ENCODE peak calls at places on chromosomes 16 and 17, in four cellular contexts. X, E, Y and S are unnamed samples.

GRCh38 chr16:65919116-65919515 is 447.4 kb upstream of the CDH5 start:
- DNase-seq in E (no peak), Y (no peak), X (no peak), S (no peak)

GRCh38 chr17:19641687-19642372 is 6.7 kb upstream of the ALDH3A2 start:
- DNase-seq in Y (no peak), X (no peak), E (no peak), S (no peak)

GRCh38 chr16:18803569-18804462 is 2.5 kb upstream of the ARL6IP1 start:
- DNase-seq in E (no peak), Y (no peak), X (no peak), S (no peak)

GRCh38 chr16:85136705-85137322 is 24.5 kb upstream of the CIBAR2 start:
- DNase-seq in E (no peak), X (peak; percentile 74), Y (no peak), S (no peak)

GRCh38 chr16:70594569-70594968 is 51.8 kb upstream of the IL34 start:
- DNase-seq in Y (no peak), E (no peak), X (no peak), S (no peak)

GRCh38 chr17:16150251-16150859 is 65.0 kb downstream of the NCOR1 start:
- DNase-seq in E (no peak), Y (no peak), X (no peak), S (no peak)

GRCh38 chr16:75621170-75621477 is 2.0 kb downstream of the ADAT1 start:
- DNase-seq in X (peak; percentile 56), E (no peak), Y (peak; percentile 78), S (peak; percentile 30)

GRCh38 chr17:73261952-73262675 is 434 bp upstream of the CPSF4L start:
- DNase-seq in X (peak; percentile 36), Y (no peak), E (no peak), S (no peak)

GRCh38 chr16:88382491-88383400 is at the start of gene ZNF469:
- DNase-seq in X (peak; percentile 89), E (no peak), Y (no peak), S (peak; percentile 62)

GRCh38 chr17:82931696-82932060 is 91.9 kb upstream of the ZNF750 start:
- DNase-seq in X (no peak), E (no peak), Y (no peak), S (no peak)

GRCh38 chr16:2828521-2828840 is 1.6 kb upstream of the ZG16B start:
- DNase-seq in Y (no peak), X (no peak), E (no peak), S (no peak)
- TF ChIP-seq FOXM1 in Y (no peak), X (no peak), E (no peak), S (no peak)

GRCh38 chr16:56631832-56632159 is 663 bp upstream of the MT1M start:
- DNase-seq in Y (no peak), X (no peak), E (no peak), S (no peak)

GRCh38 chr16:56629531-56629930 is 2.9 kb upstream of the MT1M start:
- DNase-seq in X (peak; percentile 76), E (no peak), Y (no peak), S (no peak)

GRCh38 chr16:56631197-56631596 is 1.3 kb upstream of the MT1M start:
- DNase-seq in E (no peak), Y (no peak), X (no peak), S (no peak)

GRCh38 chr16:56628486-56629035 is 3.0 kb downstream of the MT1E start:
- DNase-seq in Y (no peak), E (no peak), X (no peak), S (no peak)

GRCh38 chr16:56630134-56630533 is 2.3 kb upstream of the MT1M start:
- DNase-seq in Y (no peak), X (peak; percentile 54), E (peak; percentile 59), S (no peak)
- TF ChIP-seq FOXM1 in Y (no peak), X (no peak), E (no peak), S (no peak)

DNA sequence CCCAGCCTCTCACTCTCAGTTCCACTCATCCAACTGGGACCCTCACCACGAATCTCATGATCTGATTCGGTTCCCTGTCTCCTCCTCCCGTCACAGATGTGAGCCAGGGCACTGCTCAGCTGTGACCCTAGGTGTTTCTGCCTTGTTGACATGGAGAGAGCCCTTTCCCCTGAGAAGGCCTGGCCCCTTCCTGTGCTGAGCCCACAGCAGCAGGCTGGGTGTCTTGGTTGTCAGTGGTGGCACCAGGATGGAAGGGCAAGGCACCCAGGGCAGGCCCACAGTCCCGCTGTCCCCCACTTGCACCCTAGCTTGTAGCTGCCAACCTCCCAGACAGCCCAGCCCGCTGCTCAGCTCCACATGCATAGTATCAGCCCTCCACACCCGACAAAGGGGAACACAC is 26.5 kb downstream of the STH start:
- DNase-seq in Y (no peak), X (no peak), E (no peak), S (no peak)
- TF ChIP-seq FOXM1 in Y (no peak), X (no peak), E (no peak), S (no peak)

DNA sequence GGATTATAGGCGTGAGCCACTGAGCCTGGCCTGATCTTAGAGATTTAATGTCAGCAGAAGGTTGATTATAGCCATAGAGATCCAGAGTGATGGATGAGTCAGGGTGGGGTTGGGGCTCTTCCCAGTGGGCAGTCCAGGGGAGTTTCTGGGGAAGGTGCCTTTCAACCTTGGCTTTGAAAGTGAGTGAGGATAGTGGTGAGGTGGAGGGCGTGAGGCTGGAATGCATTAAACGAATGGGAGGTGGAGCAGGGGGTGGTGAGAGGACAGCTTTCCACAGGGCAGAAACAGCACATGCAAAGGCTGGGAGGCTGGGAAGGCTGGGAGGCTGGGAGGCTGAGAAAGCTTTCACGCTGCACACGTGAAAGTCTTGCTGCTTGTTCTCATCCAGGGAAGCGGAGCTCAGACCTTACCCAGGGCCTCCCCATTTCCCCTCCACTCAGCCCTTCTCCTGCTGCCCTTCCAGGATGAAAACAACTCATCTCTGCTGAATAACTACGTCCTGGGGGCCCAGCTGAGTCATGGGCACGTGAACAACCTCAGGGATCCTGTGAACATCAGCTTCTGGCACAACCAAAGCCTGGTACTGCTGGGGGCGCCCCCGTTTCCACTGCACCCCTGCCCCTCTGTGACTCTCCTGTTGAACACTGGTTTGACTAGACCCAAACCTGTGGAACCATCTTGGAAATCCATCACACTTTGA is 22.3 kb downstream of the ADGRG5 start:
- DNase-seq in E (no peak), Y (no peak), X (no peak), S (no peak)
- TF ChIP-seq FOXM1 in E (no peak), Y (no peak), X (no peak), S (no peak)

DNA sequence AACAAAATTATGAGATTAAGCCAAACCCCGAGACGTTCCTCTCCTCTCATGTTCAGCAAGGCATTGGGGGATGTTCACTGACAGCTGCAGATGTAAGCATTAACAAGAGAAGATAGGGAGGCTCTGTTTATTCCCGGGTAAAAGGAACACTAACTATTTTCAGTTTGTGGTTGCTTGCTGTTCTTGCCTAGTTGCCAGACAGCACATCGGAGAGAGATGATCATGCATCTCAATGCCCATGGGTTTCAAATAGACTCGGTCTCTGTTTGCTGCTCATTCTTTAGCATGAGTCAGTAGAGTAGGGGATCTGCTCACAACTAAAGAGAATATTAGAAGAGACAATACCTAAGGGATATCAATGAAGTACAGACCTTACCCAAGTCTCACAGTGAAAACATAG is 78.3 kb downstream of the TMEM100 start:
- DNase-seq in X (no peak), Y (no peak), E (no peak), S (no peak)
- TF ChIP-seq FOXM1 in X (no peak), Y (no peak), E (no peak), S (no peak)

DNA sequence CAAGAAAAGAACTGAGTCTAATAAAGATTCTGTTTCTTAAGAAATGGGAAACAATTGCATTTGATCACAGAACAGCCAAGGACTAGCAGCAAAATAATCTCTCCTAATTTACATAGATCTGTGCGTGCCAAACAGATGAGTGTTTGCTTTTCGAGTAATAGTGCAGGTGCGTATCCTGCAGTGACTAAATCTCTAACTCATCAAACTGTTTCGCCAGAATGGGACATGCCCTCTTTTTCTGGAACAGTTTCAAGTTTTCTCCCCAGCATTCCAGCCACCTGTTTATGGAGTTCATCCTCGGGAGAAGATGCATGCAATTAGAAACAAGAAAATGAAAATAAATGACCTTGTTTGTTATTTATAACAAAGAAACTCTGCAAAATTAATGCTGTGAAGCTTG is 5.7 kb upstream of the TOX3 start:
- DNase-seq in Y (no peak), X (no peak), E (no peak), S (no peak)
- TF ChIP-seq FOXM1 in Y (no peak), X (no peak), E (no peak), S (no peak)

GRCh38 chr17:2076461-2076984 is 21.6 kb downstream of the HIC1 start:
- DNase-seq in X (peak; percentile 86), E (no peak), Y (no peak), S (no peak)
- TF ChIP-seq FOXM1 in X (no peak), E (no peak), Y (no peak), S (no peak)

GRCh38 chr16:72042157-72042660 is 12.1 kb upstream of the HP start:
- DNase-seq in X (no peak), E (no peak), Y (no peak), S (no peak)
- TF ChIP-seq FOXM1 in X (no peak), E (no peak), Y (no peak), S (no peak)

GRCh38 chr17:27560668-27561067 is 70.3 kb upstream of the LGALS9 start:
- DNase-seq in Y (no peak), X (no peak), E (no peak), S (no peak)
- TF ChIP-seq FOXM1 in Y (no peak), X (no peak), E (no peak), S (no peak)